ENCODE peak calls at places on chromosomes 2 and 18, in nine cellular contexts. One of them, this sample, is unnamed.

GRCh38 chr2:224646242-224646846 is 61.2 kb upstream of the CUL3 start:
- DNase-seq in astrocyte of the cerebellum: peak
- DNase-seq in mucosa of descending colon: peak
- DNase-seq in DMS 273 treated with DMSO at 0.1 percent for 48 hours: no peak
- DNase-seq in stimulated activated naive CD8-positive, alpha-beta T cell treated with anti-CD3 and anti-CD28 coated beads, Interleukin-15, amount 100 ng/mL, for 72 hours: peak
- DNase-seq in NCI-H1417 treated with DMSO at 0.1 percent for 48 hours: no peak
- DNase-seq in amygdala: no peak
- DNase-seq in WTC11: peak
- DNase-seq in cardiac muscle cell: peak
- DNase-seq in this sample: peak

GRCh38 chr2:215136669-215137328 is 1.6 kb downstream of the ABCA12 start:
- DNase-seq in NCI-H1417 treated with DMSO at 0.1 percent for 48 hours: no peak
- DNase-seq in mucosa of descending colon: no peak
- DNase-seq in WTC11: no peak
- DNase-seq in cardiac muscle cell: peak
- DNase-seq in DMS 273 treated with DMSO at 0.1 percent for 48 hours: peak
- DNase-seq in amygdala: no peak
- DNase-seq in stimulated activated naive CD8-positive, alpha-beta T cell treated with anti-CD3 and anti-CD28 coated beads, Interleukin-15, amount 100 ng/mL, for 72 hours: no peak
- DNase-seq in astrocyte of the cerebellum: no peak
- DNase-seq in this sample: no peak

GRCh38 chr2:10481666-10482157 is 33.6 kb upstream of the ODC1 start:
- DNase-seq in amygdala: no peak
- DNase-seq in cardiac muscle cell: no peak
- DNase-seq in DMS 273 treated with DMSO at 0.1 percent for 48 hours: no peak
- DNase-seq in stimulated activated naive CD8-positive, alpha-beta T cell treated with anti-CD3 and anti-CD28 coated beads, Interleukin-15, amount 100 ng/mL, for 72 hours: no peak
- DNase-seq in astrocyte of the cerebellum: no peak
- DNase-seq in WTC11: no peak
- DNase-seq in NCI-H1417 treated with DMSO at 0.1 percent for 48 hours: no peak
- DNase-seq in mucosa of descending colon: no peak
- DNase-seq in this sample: no peak

GRCh38 chr2:188303363-188304031 is 11.8 kb downstream of the GULP1 start:
- DNase-seq in NCI-H1417 treated with DMSO at 0.1 percent for 48 hours: no peak
- DNase-seq in amygdala: no peak
- DNase-seq in WTC11: no peak
- DNase-seq in stimulated activated naive CD8-positive, alpha-beta T cell treated with anti-CD3 and anti-CD28 coated beads, Interleukin-15, amount 100 ng/mL, for 72 hours: no peak
- DNase-seq in cardiac muscle cell: no peak
- DNase-seq in DMS 273 treated with DMSO at 0.1 percent for 48 hours: no peak
- DNase-seq in astrocyte of the cerebellum: peak
- DNase-seq in mucosa of descending colon: no peak
- DNase-seq in this sample: no peak

GRCh38 chr2:183868153-183868552 is 730.2 kb upstream of the ZNF804A start:
- DNase-seq in astrocyte of the cerebellum: no peak
- DNase-seq in mucosa of descending colon: no peak
- DNase-seq in cardiac muscle cell: no peak
- DNase-seq in NCI-H1417 treated with DMSO at 0.1 percent for 48 hours: no peak
- DNase-seq in amygdala: no peak
- DNase-seq in DMS 273 treated with DMSO at 0.1 percent for 48 hours: no peak
- DNase-seq in stimulated activated naive CD8-positive, alpha-beta T cell treated with anti-CD3 and anti-CD28 coated beads, Interleukin-15, amount 100 ng/mL, for 72 hours: no peak
- DNase-seq in WTC11: no peak
- DNase-seq in this sample: no peak

GRCh38 chr18:41134426-41134825 is 820.6 kb upstream of the PIK3C3 start:
- DNase-seq in amygdala: no peak
- DNase-seq in NCI-H1417 treated with DMSO at 0.1 percent for 48 hours: peak
- DNase-seq in WTC11: no peak
- DNase-seq in cardiac muscle cell: no peak
- DNase-seq in DMS 273 treated with DMSO at 0.1 percent for 48 hours: no peak
- DNase-seq in mucosa of descending colon: no peak
- DNase-seq in stimulated activated naive CD8-positive, alpha-beta T cell treated with anti-CD3 and anti-CD28 coated beads, Interleukin-15, amount 100 ng/mL, for 72 hours: no peak
- DNase-seq in astrocyte of the cerebellum: no peak
- DNase-seq in this sample: no peak

GRCh38 chr2:221463235-221463896 is 108.7 kb downstream of the EPHA4 start:
- DNase-seq in cardiac muscle cell: no peak
- DNase-seq in astrocyte of the cerebellum: peak
- DNase-seq in WTC11: no peak
- DNase-seq in mucosa of descending colon: no peak
- DNase-seq in stimulated activated naive CD8-positive, alpha-beta T cell treated with anti-CD3 and anti-CD28 coated beads, Interleukin-15, amount 100 ng/mL, for 72 hours: no peak
- DNase-seq in amygdala: no peak
- DNase-seq in DMS 273 treated with DMSO at 0.1 percent for 48 hours: no peak
- DNase-seq in NCI-H1417 treated with DMSO at 0.1 percent for 48 hours: no peak
- DNase-seq in this sample: no peak

GRCh38 chr2:489838-490237 is 187.4 kb downstream of the TMEM18 start:
- DNase-seq in stimulated activated naive CD8-positive, alpha-beta T cell treated with anti-CD3 and anti-CD28 coated beads, Interleukin-15, amount 100 ng/mL, for 72 hours: no peak
- DNase-seq in cardiac muscle cell: no peak
- DNase-seq in WTC11: no peak
- DNase-seq in amygdala: no peak
- DNase-seq in mucosa of descending colon: no peak
- DNase-seq in NCI-H1417 treated with DMSO at 0.1 percent for 48 hours: no peak
- DNase-seq in DMS 273 treated with DMSO at 0.1 percent for 48 hours: no peak
- DNase-seq in astrocyte of the cerebellum: no peak
- DNase-seq in this sample: no peak

GRCh38 chr2:160934991-160935390 is 225.2 kb upstream of the TANK start:
- DNase-seq in cardiac muscle cell: no peak
- DNase-seq in amygdala: no peak
- DNase-seq in stimulated activated naive CD8-positive, alpha-beta T cell treated with anti-CD3 and anti-CD28 coated beads, Interleukin-15, amount 100 ng/mL, for 72 hours: no peak
- DNase-seq in mucosa of descending colon: no peak
- DNase-seq in WTC11: no peak
- DNase-seq in DMS 273 treated with DMSO at 0.1 percent for 48 hours: no peak
- DNase-seq in NCI-H1417 treated with DMSO at 0.1 percent for 48 hours: no peak
- DNase-seq in astrocyte of the cerebellum: no peak
- DNase-seq in this sample: no peak

GRCh38 chr2:128199141-128199540 is 108.1 kb downstream of the UGGT1 start:
- DNase-seq in mucosa of descending colon: no peak
- DNase-seq in cardiac muscle cell: no peak
- DNase-seq in WTC11: no peak
- DNase-seq in NCI-H1417 treated with DMSO at 0.1 percent for 48 hours: no peak
- DNase-seq in stimulated activated naive CD8-positive, alpha-beta T cell treated with anti-CD3 and anti-CD28 coated beads, Interleukin-15, amount 100 ng/mL, for 72 hours: no peak
- DNase-seq in DMS 273 treated with DMSO at 0.1 percent for 48 hours: no peak
- DNase-seq in amygdala: no peak
- DNase-seq in astrocyte of the cerebellum: no peak
- DNase-seq in this sample: no peak

GRCh38 chr2:128573531-128573930 is 254.9 kb upstream of the HS6ST1 start:
- DNase-seq in amygdala: no peak
- DNase-seq in DMS 273 treated with DMSO at 0.1 percent for 48 hours: no peak
- DNase-seq in WTC11: no peak
- DNase-seq in mucosa of descending colon: no peak
- DNase-seq in cardiac muscle cell: no peak
- DNase-seq in NCI-H1417 treated with DMSO at 0.1 percent for 48 hours: no peak
- DNase-seq in stimulated activated naive CD8-positive, alpha-beta T cell treated with anti-CD3 and anti-CD28 coated beads, Interleukin-15, amount 100 ng/mL, for 72 hours: no peak
- DNase-seq in astrocyte of the cerebellum: no peak
- DNase-seq in this sample: no peak

GRCh38 chr2:169928463-169928864 is 101.2 kb downstream of the UBR3 start:
- DNase-seq in stimulated activated naive CD8-positive, alpha-beta T cell treated with anti-CD3 and anti-CD28 coated beads, Interleukin-15, amount 100 ng/mL, for 72 hours: no peak
- DNase-seq in NCI-H1417 treated with DMSO at 0.1 percent for 48 hours: peak
- DNase-seq in DMS 273 treated with DMSO at 0.1 percent for 48 hours: no peak
- DNase-seq in cardiac muscle cell: peak
- DNase-seq in WTC11: no peak
- DNase-seq in astrocyte of the cerebellum: peak
- DNase-seq in mucosa of descending colon: peak
- DNase-seq in amygdala: no peak
- DNase-seq in this sample: no peak

GRCh38 chr2:110731064-110731463 is 1.3 kb upstream of the ACOXL start:
- DNase-seq in astrocyte of the cerebellum: no peak
- DNase-seq in amygdala: no peak
- DNase-seq in WTC11: no peak
- DNase-seq in stimulated activated naive CD8-positive, alpha-beta T cell treated with anti-CD3 and anti-CD28 coated beads, Interleukin-15, amount 100 ng/mL, for 72 hours: no peak
- DNase-seq in cardiac muscle cell: no peak
- DNase-seq in mucosa of descending colon: no peak
- DNase-seq in NCI-H1417 treated with DMSO at 0.1 percent for 48 hours: no peak
- DNase-seq in DMS 273 treated with DMSO at 0.1 percent for 48 hours: no peak
- DNase-seq in this sample: no peak

This sample was measured in stimulated activated naive B cell treated with anti-CD40 and anti-IgM and Interleukin-4, amounts not matched to agents 10 μg/mL and 1 μg/mL and 100 μg/mL, for 72 hours.